ENCODE peak calls at places on chromosomes 5 and 9, in five cellular contexts. N, U, Y, R and K are unnamed samples.

GRCh38 chr9:18668944-18669343 is 195.0 kb downstream of the ADAMTSL1 start:
- DNase-seq in N (no peak), U (no peak), Y (no peak), R (no peak), K (no peak)

GRCh38 chr5:98415663-98416062 is 357.8 kb upstream of the RGMB start:
- DNase-seq in N (no peak), U (no peak), Y (no peak), R (no peak), K (no peak)

GRCh38 chr5:98309785-98310566 is 463.5 kb upstream of the RGMB start:
- DNase-seq in N (no peak), U (no peak), Y (no peak), R (peak; percentile 100), K (no peak)

GRCh38 chr9:87725356-87725899 is 491 bp upstream of the CTSL start:
- DNase-seq in N (no peak), U (peak; percentile 72), Y (peak; percentile 18), R (no peak), K (no peak)

GRCh38 chr9:123911024-123911423 is 18.9 kb downstream of the DENND1A start:
- DNase-seq in N (no peak), U (no peak), Y (no peak), R (no peak), K (no peak)

GRCh38 chr5:179878222-179879002 is 19.8 kb upstream of the MRNIP start:
- DNase-seq in N (no peak), U (no peak), Y (no peak), R (no peak), K (no peak)

GRCh38 chr5:65198777-65199120 is 283.0 kb downstream of the ADAMTS6 start:
- DNase-seq in N (no peak), U (no peak), Y (no peak), R (peak; percentile 99), K (no peak)

GRCh38 chr9:95821999-95822398 is 53.5 kb upstream of the ERCC6L2 start:
- DNase-seq in N (no peak), U (no peak), Y (no peak), R (no peak), K (no peak)